ENCODE peak calls at places on chromosomes 7 and 10, in four cellular contexts. R is CD4-positive, alpha-beta memory T cell; A is stimulated activated CD8-positive, alpha-beta memory T cell treated with anti-CD3 and anti-CD28 coated beads, Interleukin-2, amount 100 ng/mL, for 1 hour; G is AG08396. Z is an unnamed sample.

GRCh38 chr10:6694447-6695155 is 114.5 kb upstream of the PRKCQ start:
- DNase-seq in G (no peak), A (no peak), R (no peak), Z (no peak)

GRCh38 chr7:92988051-92988450 is 129.7 kb downstream of the SAMD9 start:
- DNase-seq in G (peak), R (no peak), A (no peak), Z (no peak)

GRCh38 chr7:132290021-132290420 is 286.2 kb downstream of the PLXNA4 start:
- DNase-seq in A (no peak), R (no peak), G (no peak), Z (no peak)

GRCh38 chr7:37382546-37383088 is 66.0 kb downstream of the ELMO1 start:
- DNase-seq in G (no peak), R (no peak), A (no peak), Z (no peak)

GRCh38 chr7:3294432-3295100 is 6.5 kb upstream of the SDK1 start:
- DNase-seq in G (no peak), R (no peak), A (no peak), Z (no peak)

GRCh38 chr7:102140952-102141370 is 145.7 kb upstream of the SH2B2 start:
- DNase-seq in G (no peak), R (no peak), A (no peak), Z (peak)

GRCh38 chr7:44988718-44989117 is 9.9 kb upstream of the MYO1G start:
- DNase-seq in R (no peak), G (no peak), A (no peak), Z (no peak)

GRCh38 chr7:130491841-130492518 is at the start of gene MEST:
- DNase-seq in A (no peak), G (peak), R (no peak), Z (peak)

GRCh38 chr7:12570529-12571461 is at the start of gene SCIN:
- DNase-seq in A (no peak), R (no peak), G (peak), Z (no peak)

GRCh38 chr7:2545746-2546425 is 9.4 kb downstream of the BRAT1 start:
- DNase-seq in R (no peak), G (no peak), A (no peak), Z (no peak)

GRCh38 chr7:120862987-120863386 is 5.0 kb upstream of the TSPAN12 start:
- DNase-seq in G (no peak), R (no peak), A (no peak), Z (no peak)

GRCh38 chr7:12984117-12984516 is 296.7 kb downstream of the ARL4A start:
- DNase-seq in G (no peak), A (no peak), R (no peak), Z (no peak)

GRCh38 chr7:39566056-39566921 is at the start of gene YAE1:
- DNase-seq in A (peak), R (peak), G (peak), Z (peak)

GRCh38 chr10:95326396-95326795 is 35.6 kb upstream of the PDLIM1 start:
- DNase-seq in R (no peak), G (no peak), A (no peak), Z (no peak)

GRCh38 chr10:90930971-90931841 is 10.3 kb upstream of the ANKRD1 start:
- DNase-seq in R (no peak), G (peak), A (no peak), Z (no peak)

GRCh38 chr10:13231190-13231589 is 3.0 kb downstream of the UCMA start:
- DNase-seq in G (no peak), A (no peak), R (no peak), Z (no peak)

GRCh38 chr7:155594961-155595366 is 48.6 kb upstream of the CNPY1 start:
- DNase-seq in R (no peak), A (no peak), G (no peak), Z (no peak)

GRCh38 chr10:102657984-102658724 is 13.9 kb downstream of the TRIM8 start:
- DNase-seq in A (no peak), G (no peak), R (no peak), Z (no peak)

GRCh38 chr7:157715071-157715937 is 378.5 kb downstream of the DNAJB6 start:
- DNase-seq in A (no peak), R (no peak), G (no peak), Z (no peak)